ENCODE peak calls at places on chromosomes 6 and 20, in ten cellular contexts. P is right lobe of liver, F is uterus, R is HCT116, D is Peyer's patch, J is heart left ventricle, K is NB4, Z is IMR-90, U is endothelial cell of umbilical vein, N is A549. M is an unnamed sample.

GRCh38 chr6:10312445-10312844 is 102.4 kb downstream of the TFAP2A start:
- DNase-seq in P (no peak), F (no peak), R (no peak), D (no peak), J (no peak), K (no peak), Z (no peak), U (no peak), N (no peak), M (no peak)

GRCh38 chr20:33423141-33423834 is 20.3 kb downstream of the SNTA1 start:
- DNase-seq in P (no peak), F (peak; percentile 47), R (no peak), D (no peak), J (peak; percentile 80), K (peak; percentile 34), Z (peak; percentile 68), U (no peak), N (no peak), M (peak; percentile 82)

GRCh38 chr20:34127787-34128186 is 15.7 kb upstream of the EIF2S2 start:
- DNase-seq in P (no peak), F (no peak), R (no peak), D (no peak), J (no peak), K (no peak), Z (no peak), U (no peak), N (no peak), M (peak; percentile 73)

GRCh38 chr6:100809346-100809745 is 71.8 kb downstream of the ASCC3 start:
- DNase-seq in P (no peak), F (no peak), R (no peak), D (no peak), J (no peak), K (no peak), Z (peak; percentile 8), U (no peak), N (no peak), M (no peak)

GRCh38 chr20:13819885-13820645 is 35.2 kb downstream of the NDUFAF5 start:
- DNase-seq in P (peak; percentile 22), F (peak; percentile 38), R (peak; percentile 42), D (no peak), J (no peak), K (peak; percentile 63), Z (peak; percentile 49), U (peak; percentile 60), N (peak; percentile 73), M (peak; percentile 60)

GRCh38 chr20:50980851-50981713 is 22.5 kb downstream of the MOCS3 start:
- DNase-seq in P (peak; percentile 57), F (peak; percentile 35), R (peak; percentile 41), D (peak; percentile 72), J (no peak), K (peak; percentile 79), Z (peak; percentile 75), U (peak; percentile 58), N (peak; percentile 78), M (peak; percentile 69)

GRCh38 chr6:51559059-51559458 is 528.4 kb downstream of the PKHD1 start:
- DNase-seq in P (peak; percentile 24), F (no peak), R (no peak), D (no peak), J (no peak), K (no peak), Z (no peak), U (no peak), N (no peak), M (no peak)

GRCh38 chr6:69861986-69862385 is 4.4 kb upstream of the COL19A1 start:
- DNase-seq in P (no peak), F (no peak), R (no peak), D (no peak), J (no peak), K (no peak), Z (no peak), U (no peak), N (no peak), M (no peak)

GRCh38 chr6:111427341-111428116 is 55.5 kb downstream of the REV3L start:
- DNase-seq in P (no peak), F (no peak), R (no peak), D (no peak), J (no peak), K (peak; percentile 90), Z (peak; percentile 85), U (peak; percentile 90), N (peak; percentile 3), M (no peak)

GRCh38 chr20:17793986-17794385 is 94.2 kb downstream of the BANF2 start:
- DNase-seq in P (no peak), F (no peak), R (no peak), D (no peak), J (no peak), K (no peak), Z (no peak), U (no peak), N (no peak), M (no peak)

GRCh38 chr20:62888406-62888805 is 26.8 kb upstream of the TCFL5 start:
- DNase-seq in P (no peak), F (no peak), R (no peak), D (no peak), J (no peak), K (no peak), Z (no peak), U (no peak), N (no peak), M (no peak)

GRCh38 chr20:944774-945410 is 28.8 kb upstream of the ANGPT4 start:
- DNase-seq in P (no peak), F (no peak), R (no peak), D (peak; percentile 14), J (no peak), K (no peak), Z (no peak), U (no peak), N (no peak), M (no peak)

GRCh38 chr20:57755609-57756008 is 45.8 kb upstream of the PMEPA1 start:
- DNase-seq in P (no peak), F (peak; percentile 1), R (no peak), D (peak; percentile 15), J (no peak), K (no peak), Z (no peak), U (no peak), N (no peak), M (no peak)

GRCh38 chr6:7532232-7532631 is 9.2 kb upstream of the DSP start:
- DNase-seq in P (no peak), F (no peak), R (no peak), D (peak; percentile 75), J (no peak), K (no peak), Z (no peak), U (no peak), N (no peak), M (no peak)

GRCh38 chr6:110355031-110355430 is 3.1 kb downstream of the METTL24 start:
- DNase-seq in P (no peak), F (no peak), R (no peak), D (no peak), J (no peak), K (no peak), Z (no peak), U (no peak), N (no peak), M (no peak)

GRCh38 chr6:166003569-166003968 is 164.1 kb downstream of the TBXT start:
- DNase-seq in P (no peak), F (no peak), R (no peak), D (no peak), J (no peak), K (no peak), Z (no peak), U (no peak), N (no peak), M (no peak)

DNA sequence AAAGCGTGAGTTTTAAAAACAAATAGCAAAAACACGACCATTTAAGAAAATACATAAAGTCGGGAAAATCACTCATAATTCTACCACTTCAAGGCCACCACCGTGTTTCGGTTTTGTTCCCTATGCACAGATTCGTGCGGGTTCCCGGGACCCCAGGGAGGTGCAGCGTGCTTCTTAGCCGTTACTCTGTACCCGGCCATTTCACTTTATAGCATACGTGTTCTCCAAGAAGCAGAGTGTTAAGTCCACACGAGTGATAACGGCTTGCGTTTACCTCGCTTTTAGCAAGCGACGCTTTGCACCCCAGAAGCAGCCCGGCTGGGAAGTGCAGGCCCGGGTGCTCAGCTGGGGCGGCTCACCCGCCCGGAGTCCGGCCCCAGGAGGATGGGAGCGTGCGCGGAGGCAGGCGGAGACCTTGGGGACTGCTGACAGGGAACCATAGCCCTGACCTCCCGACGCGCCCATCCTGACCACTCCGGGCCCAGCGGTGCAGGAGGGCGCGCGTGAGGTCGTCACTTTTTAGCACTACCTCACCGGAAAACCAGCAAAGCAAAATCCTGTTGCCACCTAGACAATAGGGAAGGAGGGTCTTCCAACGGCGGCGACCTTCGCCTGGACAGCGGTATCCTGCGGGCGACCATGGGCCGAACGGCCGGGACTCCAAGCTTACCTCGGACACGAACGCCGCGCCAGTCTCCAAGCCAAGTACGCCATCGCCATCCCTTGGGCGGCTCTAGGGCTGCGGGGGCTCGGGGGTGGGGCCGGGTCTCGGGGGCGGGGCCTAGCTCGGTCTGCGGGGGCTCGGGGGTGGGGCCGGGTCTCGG is at the start of gene ECI2:
- DNase-seq in P (peak; percentile 76), F (no peak), R (no peak), D (no peak), J (peak; percentile 86), K (peak; percentile 87), Z (peak; percentile 27), U (peak; percentile 67), N (peak; percentile 69), M (peak; percentile 86)
- TF ChIP-seq POLR2A in P (peak; percentile 82), F (peak; percentile 87), R (peak; percentile 40), D (peak; percentile 16), J (no peak), K (peak; percentile 61), Z (no peak), U (peak; percentile 40), N (peak; percentile 65), M (peak; percentile 63)

GRCh38 chr20:2658414-2659354 is 5.3 kb downstream of the IDH3B start:
- DNase-seq in P (no peak), F (no peak), R (no peak), D (no peak), J (no peak), K (peak; percentile 66), Z (no peak), U (no peak), N (peak; percentile 40), M (peak; percentile 36)
- TF ChIP-seq POLR2A in P (no peak), F (no peak), R (no peak), D (no peak), J (no peak), K (peak; percentile 33), Z (no peak), U (no peak), N (no peak), M (peak; percentile 31)

GRCh38 chr20:36861875-36862801 is 13.8 kb upstream of the TLDC2 start:
- DNase-seq in P (peak; percentile 82), F (peak; percentile 90), R (peak; percentile 42), D (peak; percentile 85), J (peak; percentile 90), K (no peak), Z (peak; percentile 83), U (peak; percentile 44), N (peak; percentile 91), M (peak; percentile 37)
- TF ChIP-seq POLR2A in P (peak; percentile 45), F (peak; percentile 65), R (peak; percentile 67), D (no peak), J (no peak), K (no peak), Z (peak; percentile 69), U (peak; percentile 45), N (peak; percentile 76), M (peak; percentile 16)

DNA sequence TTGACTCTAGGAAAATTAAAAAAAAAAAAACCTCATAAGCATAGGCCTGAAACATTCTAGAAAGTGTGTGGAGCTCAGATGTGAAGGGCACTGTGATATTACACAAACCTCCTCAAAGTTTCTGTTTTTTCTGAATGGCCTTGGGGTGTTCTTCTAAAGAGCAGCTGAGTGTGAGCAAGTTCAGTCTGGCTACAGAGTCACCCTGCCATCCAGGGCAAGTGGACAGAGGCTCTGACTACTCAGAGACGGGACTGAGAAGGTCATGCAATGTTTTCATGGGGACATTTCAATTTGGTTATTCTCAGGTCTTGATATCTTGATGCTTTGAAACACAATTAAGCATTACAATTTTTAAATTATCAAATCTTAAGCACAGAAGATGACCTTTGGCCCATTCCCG is 36.6 kb upstream of the SSTR4 start:
- DNase-seq in P (no peak), F (no peak), R (no peak), D (no peak), J (no peak), K (no peak), Z (no peak), U (no peak), N (no peak), M (no peak)
- TF ChIP-seq POLR2A in P (no peak), F (no peak), R (no peak), D (no peak), J (no peak), K (no peak), Z (no peak), U (no peak), N (no peak), M (no peak)